ENCODE peak calls at places on chromosome 5, in nine cellular contexts. L is left ventricle myocardium inferior; W is CD4-positive, CD25-positive, alpha-beta regulatory T cell; Z is HFF-Myc; U is NT2/D1; Q is OCI-LY7; M is left lung; P is ovary; X is CD8-positive, alpha-beta memory T cell. T is an unnamed sample.

GRCh38 chr5:98050583-98050982 is 722.9 kb upstream of the RGMB start:
- DNase-seq in Q (no peak), Z (no peak), M (no peak), P (no peak), L (no peak), W (no peak), X (no peak), U (no peak), T (no peak)

GRCh38 chr5:134851307-134851923 is 5.6 kb downstream of the C5orf24 start:
- DNase-seq in W (peak; percentile 9), M (no peak), U (no peak), P (no peak), Q (peak; percentile 37), Z (no peak), X (no peak), L (no peak), T (no peak)

GRCh38 chr5:39016587-39017275 is 57.5 kb downstream of the RICTOR start:
- DNase-seq in X (no peak), Z (no peak), M (no peak), U (no peak), L (no peak), Q (no peak), P (no peak), W (peak; percentile 45), T (no peak)

GRCh38 chr5:154193176-154193575 is 2.6 kb downstream of the GALNT10 start:
- DNase-seq in P (no peak), Q (no peak), Z (no peak), W (no peak), M (no peak), U (no peak), X (no peak), L (peak; percentile 19), T (no peak)

GRCh38 chr5:176624916-176625315 is 5.4 kb downstream of the SNCB start:
- DNase-seq in X (no peak), M (no peak), Q (no peak), P (no peak), Z (no peak), W (no peak), U (no peak), L (no peak), T (no peak)

GRCh38 chr5:171531638-171532037 is 112.2 kb downstream of the FGF18 start:
- DNase-seq in Q (no peak), Z (no peak), U (no peak), P (no peak), L (no peak), W (no peak), M (no peak), X (no peak), T (no peak)

GRCh38 chr5:78718185-78718584 is 69.6 kb upstream of the LHFPL2 start:
- DNase-seq in Z (no peak), M (no peak), W (no peak), U (no peak), X (no peak), L (no peak), Q (peak; percentile 40), P (no peak), T (no peak)

GRCh38 chr5:23332650-23333251 is 174.7 kb upstream of the PRDM9 start:
- DNase-seq in Z (no peak), X (no peak), L (no peak), Q (no peak), P (no peak), W (no peak), M (no peak), U (no peak), T (peak; percentile 10)

GRCh38 chr5:174045470-174046025 is at the start of gene NSG2:
- DNase-seq in U (peak; percentile 89), X (no peak), P (peak; percentile 88), M (peak; percentile 84), L (peak; percentile 79), W (peak; percentile 20), Z (peak; percentile 64), Q (peak; percentile 85), T (peak; percentile 83)

GRCh38 chr5:167985373-167985772 is 306.1 kb upstream of the WWC1 start:
- DNase-seq in P (no peak), Q (no peak), U (no peak), M (no peak), Z (no peak), L (no peak), X (no peak), W (no peak), T (no peak)

GRCh38 chr5:177501874-177502678 is 4.7 kb upstream of the PDLIM7 start:
- DNase-seq in Z (no peak), W (no peak), L (no peak), Q (peak; percentile 74), M (no peak), X (no peak), U (no peak), P (no peak), T (no peak)

GRCh38 chr5:10711562-10711961 is 49.5 kb downstream of the DAP start:
- DNase-seq in U (no peak), L (no peak), X (no peak), M (no peak), Z (no peak), Q (no peak), P (no peak), W (no peak), T (no peak)

GRCh38 chr5:109853362-109853761 is 163.6 kb downstream of the MAN2A1 start:
- DNase-seq in W (no peak), X (no peak), P (no peak), L (no peak), Q (no peak), U (no peak), M (no peak), Z (no peak), T (no peak)

GRCh38 chr5:111043712-111044506 is 27.6 kb upstream of the TSLP start:
- DNase-seq in X (no peak), M (no peak), Q (no peak), U (peak; percentile 2), P (no peak), Z (peak; percentile 19), W (no peak), L (no peak), T (no peak)

GRCh38 chr5:127887282-127887681 is 184.1 kb downstream of the CCDC192 start:
- DNase-seq in L (no peak), X (no peak), Z (no peak), Q (no peak), M (no peak), U (no peak), W (no peak), P (no peak), T (no peak)

GRCh38 chr5:73908440-73908839 is 282.4 kb downstream of the ARHGEF28 start:
- DNase-seq in Z (no peak), U (no peak), P (no peak), X (no peak), W (no peak), M (no peak), L (no peak), Q (no peak), T (no peak)
- H3K4me3 ChIP-seq in Z (no peak overlapping the region), U (no peak overlapping the region), P (no peak overlapping the region), X (no peak overlapping the region), W (no peak overlapping the region), M (no peak overlapping the region), L (no peak overlapping the region), Q (no peak overlapping the region), T (no peak overlapping the region)

DNA sequence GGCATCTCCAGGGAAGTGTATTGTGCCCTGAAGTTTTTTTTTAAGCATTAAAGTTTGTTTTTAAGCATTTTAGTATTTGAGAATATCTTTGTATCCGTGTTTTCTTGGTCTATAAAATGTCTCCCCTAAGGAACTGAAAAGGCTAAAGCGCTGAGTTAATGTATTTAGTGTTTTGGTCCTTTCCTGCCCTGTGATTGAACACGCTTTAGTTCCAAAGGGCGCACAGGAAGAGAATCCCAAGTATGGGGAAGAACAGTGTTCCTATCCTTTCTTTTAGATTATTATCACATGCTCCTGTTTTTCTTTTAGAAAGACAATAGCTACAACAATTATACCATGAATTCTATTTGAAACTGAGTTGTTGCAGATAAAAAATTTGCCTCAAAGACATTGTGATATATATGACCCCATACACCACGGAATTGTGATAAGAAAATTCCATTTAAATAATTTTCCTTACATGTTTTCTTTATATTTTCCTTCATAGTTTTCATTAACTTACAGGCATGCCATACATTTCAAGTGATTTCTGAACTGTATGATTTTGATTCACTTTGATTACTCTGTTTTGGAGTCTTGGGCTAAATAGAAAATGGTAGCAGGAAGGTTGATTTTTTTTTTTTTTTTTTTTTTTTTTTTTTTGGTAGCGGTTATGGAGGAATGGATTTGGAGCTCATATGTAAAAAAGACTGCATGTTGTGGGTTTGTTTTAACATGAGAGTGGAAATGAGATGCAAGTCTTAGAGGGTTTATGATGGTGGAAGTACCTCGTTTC is 3.1 kb downstream of the HSPA4 start:
- DNase-seq in Z (no peak), X (no peak), L (no peak), M (no peak), Q (no peak), U (no peak), P (no peak), W (no peak), T (no peak)
- H3K4me3 ChIP-seq in Z (no peak overlapping the region), X (no peak overlapping the region), L (no peak overlapping the region), M (no peak overlapping the region), Q (no peak overlapping the region), U (no peak overlapping the region), P (no peak overlapping the region), W (peak overlapping the region; percentile 13), T (no peak overlapping the region)

GRCh38 chr5:149762958-149763630 is 33.0 kb downstream of the PPARGC1B start:
- DNase-seq in Q (no peak), Z (no peak), P (no peak), X (no peak), U (no peak), M (no peak), L (peak; percentile 9), W (no peak), T (no peak)

GRCh38 chr5:149767278-149767550 is 37.1 kb downstream of the PPARGC1B start:
- DNase-seq in L (no peak), W (no peak), U (no peak), P (no peak), Z (no peak), M (no peak), X (no peak), Q (no peak), T (no peak)

GRCh38 chr5:149766460-149767277 is 36.6 kb downstream of the PPARGC1B start:
- DNase-seq in M (no peak), P (no peak), X (no peak), U (no peak), Q (no peak), W (no peak), Z (no peak), L (peak; percentile 30), T (no peak)

GRCh38 chr5:149764086-149764485 is 34.0 kb downstream of the PPARGC1B start:
- DNase-seq in Z (no peak), L (no peak), M (no peak), W (no peak), U (no peak), X (no peak), P (no peak), Q (no peak), T (no peak)

GRCh38 chr5:149765932-149766331 is 35.8 kb downstream of the PPARGC1B start:
- DNase-seq in X (no peak), Z (no peak), W (peak; percentile 46), L (no peak), P (no peak), Q (peak; percentile 26), M (no peak), U (no peak), T (no peak)
- H3K4me3 ChIP-seq in X (no peak overlapping the region), Z (no peak overlapping the region), W (no peak overlapping the region), L (no peak overlapping the region), P (no peak overlapping the region), Q (no peak overlapping the region), M (no peak overlapping the region), U (no peak overlapping the region), T (no peak overlapping the region)

DNA sequence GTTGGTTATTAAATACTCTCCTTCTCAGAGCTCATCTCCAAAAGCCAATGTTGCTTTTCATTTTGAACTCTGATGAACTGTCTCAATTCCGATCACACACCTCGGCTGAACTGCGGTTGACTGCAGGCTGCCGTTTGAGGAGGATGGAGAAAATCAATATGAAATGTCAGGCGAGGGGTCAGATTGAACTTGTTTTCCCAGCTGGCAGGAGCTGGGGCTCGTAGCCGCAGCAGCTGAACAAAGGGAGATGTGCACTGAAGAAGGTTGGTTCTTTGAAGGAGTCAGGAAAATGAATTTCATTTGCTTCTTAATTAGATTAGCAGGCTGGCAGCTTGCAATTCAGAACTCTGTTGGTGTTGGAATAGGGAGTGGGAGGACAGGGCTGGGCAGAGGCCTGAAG is 117.3 kb upstream of the GPR151 start:
- DNase-seq in P (no peak), X (no peak), U (no peak), M (no peak), L (no peak), Z (no peak), W (no peak), Q (no peak), T (no peak)
- H3K4me3 ChIP-seq in P (no peak overlapping the region), X (no peak overlapping the region), U (no peak overlapping the region), M (no peak overlapping the region), L (no peak overlapping the region), Z (no peak overlapping the region), W (no peak overlapping the region), Q (no peak overlapping the region), T (no peak overlapping the region)